ENCODE peak calls at places on chromosomes 16 and 17, in five cellular contexts. One of them, this sample, is unnamed. For H3K4me1, the result is how much of the 10 kb centered on the place peaks cover.

GRCh38 chr16:2252806-2253148 is 1.4 kb upstream of the ECI1 start:
- DNase-seq in ovary: no peak
- DNase-seq in endodermal cell: no peak
- DNase-seq in left ventricle myocardium inferior: no peak
- DNase-seq in CD8-positive, alpha-beta memory T cell: no peak
- DNase-seq in this sample: peak

GRCh38 chr16:8713635-8714097 is 39.2 kb downstream of the ABAT start:
- DNase-seq in ovary: no peak
- DNase-seq in endodermal cell: no peak
- DNase-seq in left ventricle myocardium inferior: no peak
- DNase-seq in CD8-positive, alpha-beta memory T cell: no peak
- DNase-seq in this sample: no peak

GRCh38 chr17:50470451-50470850 is 1.8 kb upstream of the CHAD start:
- DNase-seq in ovary: no peak
- DNase-seq in endodermal cell: peak
- DNase-seq in left ventricle myocardium inferior: no peak
- DNase-seq in CD8-positive, alpha-beta memory T cell: no peak
- DNase-seq in this sample: no peak

GRCh38 chr17:49379926-49380325 is 17.9 kb upstream of the ZNF652 start:
- DNase-seq in ovary: no peak
- DNase-seq in endodermal cell: no peak
- DNase-seq in left ventricle myocardium inferior: no peak
- DNase-seq in CD8-positive, alpha-beta memory T cell: no peak
- DNase-seq in this sample: no peak

GRCh38 chr17:47208744-47209488 is at the start of gene MYL4:
- DNase-seq in ovary: no peak
- DNase-seq in endodermal cell: peak
- DNase-seq in left ventricle myocardium inferior: no peak
- DNase-seq in CD8-positive, alpha-beta memory T cell: no peak
- DNase-seq in this sample: no peak

GRCh38 chr17:62014526-62014925 is 50.6 kb downstream of the MED13 start:
- DNase-seq in ovary: no peak
- DNase-seq in endodermal cell: no peak
- DNase-seq in left ventricle myocardium inferior: no peak
- DNase-seq in CD8-positive, alpha-beta memory T cell: no peak
- DNase-seq in this sample: no peak

GRCh38 chr16:67395458-67396158 is 2.3 kb upstream of the TPPP3 start:
- DNase-seq in ovary: no peak
- DNase-seq in endodermal cell: no peak
- DNase-seq in left ventricle myocardium inferior: no peak
- DNase-seq in CD8-positive, alpha-beta memory T cell: no peak
- DNase-seq in this sample: peak

GRCh38 chr17:43598359-43599045 is 52.4 kb upstream of the ETV4 start:
- DNase-seq in ovary: no peak
- DNase-seq in endodermal cell: no peak
- DNase-seq in left ventricle myocardium inferior: no peak
- DNase-seq in CD8-positive, alpha-beta memory T cell: no peak
- DNase-seq in this sample: no peak

GRCh38 chr16:58409316-58409973 is 17.2 kb downstream of the GINS3 start:
- DNase-seq in ovary: no peak
- DNase-seq in endodermal cell: no peak
- DNase-seq in left ventricle myocardium inferior: peak
- DNase-seq in CD8-positive, alpha-beta memory T cell: no peak
- DNase-seq in this sample: peak

GRCh38 chr17:67422887-67423286 is 45.8 kb downstream of the PITPNC1 start:
- DNase-seq in ovary: no peak
- DNase-seq in endodermal cell: no peak
- DNase-seq in left ventricle myocardium inferior: no peak
- DNase-seq in CD8-positive, alpha-beta memory T cell: no peak
- DNase-seq in this sample: no peak

GRCh38 chr17:3827124-3827773 is 18.8 kb downstream of the NCBP3 start:
- DNase-seq in ovary: peak
- DNase-seq in endodermal cell: peak
- DNase-seq in left ventricle myocardium inferior: no peak
- DNase-seq in CD8-positive, alpha-beta memory T cell: peak
- DNase-seq in this sample: no peak

GRCh38 chr17:79023886-79024771 is at the start of gene C1QTNF1:
- DNase-seq in ovary: peak
- DNase-seq in endodermal cell: peak
- DNase-seq in left ventricle myocardium inferior: peak
- DNase-seq in CD8-positive, alpha-beta memory T cell: peak
- DNase-seq in this sample: peak

GRCh38 chr16:24151482-24151939 is 104.6 kb upstream of the CACNG3 start:
- DNase-seq in ovary: no peak
- DNase-seq in endodermal cell: no peak
- DNase-seq in left ventricle myocardium inferior: no peak
- DNase-seq in CD8-positive, alpha-beta memory T cell: no peak
- DNase-seq in this sample: no peak

GRCh38 chr16:27920391-27920891 is 143.1 kb downstream of the GSG1L start:
- DNase-seq in ovary: no peak
- DNase-seq in endodermal cell: peak
- DNase-seq in left ventricle myocardium inferior: no peak
- DNase-seq in CD8-positive, alpha-beta memory T cell: no peak
- DNase-seq in this sample: no peak

GRCh38 chr16:55488306-55488705 is 9.3 kb downstream of the MMP2 start:
- DNase-seq in ovary: no peak
- DNase-seq in endodermal cell: peak
- DNase-seq in left ventricle myocardium inferior: no peak
- DNase-seq in CD8-positive, alpha-beta memory T cell: no peak
- DNase-seq in this sample: no peak

GRCh38 chr17:81468765-81469121 is 43.9 kb downstream of the ACTG1 start:
- DNase-seq in ovary: no peak
- DNase-seq in endodermal cell: no peak
- DNase-seq in left ventricle myocardium inferior: no peak
- DNase-seq in CD8-positive, alpha-beta memory T cell: no peak
- DNase-seq in this sample: no peak

GRCh38 chr16:26614102-26614864 is 452.4 kb upstream of the C16orf82 start:
- DNase-seq in ovary: no peak
- DNase-seq in endodermal cell: peak
- DNase-seq in left ventricle myocardium inferior: no peak
- DNase-seq in CD8-positive, alpha-beta memory T cell: no peak
- DNase-seq in this sample: no peak

GRCh38 chr17:226108-226772 is 44.8 kb upstream of the DOC2B start:
- DNase-seq in ovary: no peak
- DNase-seq in endodermal cell: no peak
- DNase-seq in left ventricle myocardium inferior: peak
- DNase-seq in CD8-positive, alpha-beta memory T cell: no peak
- DNase-seq in this sample: peak

GRCh38 chr17:37744961-37745800 is at the start of gene HNF1B:
- DNase-seq in ovary: no peak
- DNase-seq in endodermal cell: peak
- DNase-seq in left ventricle myocardium inferior: no peak
- DNase-seq in CD8-positive, alpha-beta memory T cell: no peak
- DNase-seq in this sample: no peak

GRCh38 chr17:27840688-27841087 is 40.4 kb upstream of the NOS2 start:
- DNase-seq in ovary: no peak
- DNase-seq in endodermal cell: no peak
- DNase-seq in left ventricle myocardium inferior: no peak
- DNase-seq in CD8-positive, alpha-beta memory T cell: no peak
- DNase-seq in this sample: no peak

GRCh38 chr17:79988163-79988971 is 47.3 kb downstream of the TBC1D16 start:
- DNase-seq in ovary: peak
- DNase-seq in endodermal cell: no peak
- DNase-seq in left ventricle myocardium inferior: no peak
- DNase-seq in CD8-positive, alpha-beta memory T cell: no peak
- DNase-seq in this sample: peak

GRCh38 chr16:53792161-53792951 is 88.4 kb downstream of the FTO start:
- DNase-seq in ovary: no peak
- DNase-seq in endodermal cell: no peak
- DNase-seq in left ventricle myocardium inferior: no peak
- DNase-seq in CD8-positive, alpha-beta memory T cell: no peak
- DNase-seq in this sample: no peak

GRCh38 chr17:59668816-59669215 is 38.4 kb downstream of the PTRH2 start:
- DNase-seq in ovary: no peak
- DNase-seq in endodermal cell: no peak
- DNase-seq in left ventricle myocardium inferior: no peak
- DNase-seq in CD8-positive, alpha-beta memory T cell: no peak
- DNase-seq in this sample: no peak

GRCh38 chr17:8151641-8152111 is 528 bp downstream of the PER1 start:
- DNase-seq in ovary: peak
- DNase-seq in endodermal cell: peak
- DNase-seq in left ventricle myocardium inferior: peak
- DNase-seq in CD8-positive, alpha-beta memory T cell: no peak
- DNase-seq in this sample: peak

GRCh38 chr17:63740464-63741181 is 976 bp downstream of the STRADA start:
- DNase-seq in ovary: no peak
- DNase-seq in endodermal cell: no peak
- DNase-seq in left ventricle myocardium inferior: no peak
- DNase-seq in CD8-positive, alpha-beta memory T cell: no peak
- DNase-seq in this sample: no peak

GRCh38 chr17:4856271-4856936 is 23.3 kb downstream of the MINK1 start:
- DNase-seq in ovary: no peak
- DNase-seq in endodermal cell: no peak
- DNase-seq in left ventricle myocardium inferior: no peak
- DNase-seq in CD8-positive, alpha-beta memory T cell: no peak
- DNase-seq in this sample: no peak

GRCh38 chr16:12162586-12162985 is 186.1 kb downstream of the SNX29 start:
- DNase-seq in ovary: peak
- DNase-seq in endodermal cell: no peak
- DNase-seq in left ventricle myocardium inferior: no peak
- DNase-seq in CD8-positive, alpha-beta memory T cell: no peak
- DNase-seq in this sample: no peak

GRCh38 chr16:66588981-66589713 is 9.9 kb downstream of the CMTM2 start:
- DNase-seq in ovary: no peak
- DNase-seq in endodermal cell: peak
- DNase-seq in left ventricle myocardium inferior: no peak
- DNase-seq in CD8-positive, alpha-beta memory T cell: peak
- DNase-seq in this sample: peak

GRCh38 chr17:77372444-77373297 is 231.9 kb downstream of the SEC14L1 start:
- DNase-seq in ovary: peak
- DNase-seq in endodermal cell: peak
- DNase-seq in left ventricle myocardium inferior: peak
- DNase-seq in CD8-positive, alpha-beta memory T cell: peak
- DNase-seq in this sample: peak

GRCh38 chr16:50881953-50882352 is 140.1 kb downstream of the CYLD start:
- DNase-seq in ovary: no peak
- DNase-seq in endodermal cell: peak
- DNase-seq in left ventricle myocardium inferior: no peak
- DNase-seq in CD8-positive, alpha-beta memory T cell: no peak
- DNase-seq in this sample: no peak
- H3K4me3 ChIP-seq in ovary: no peak
- H3K4me3 ChIP-seq in endodermal cell: no peak
- H3K4me3 ChIP-seq in left ventricle myocardium inferior: no peak
- H3K4me3 ChIP-seq in CD8-positive, alpha-beta memory T cell: no peak
- H3K4me3 ChIP-seq in this sample: no peak

GRCh38 chr17:58334661-58335060 is 6.1 kb upstream of the TSPOAP1 start:
- DNase-seq in ovary: no peak
- DNase-seq in endodermal cell: peak
- DNase-seq in left ventricle myocardium inferior: no peak
- DNase-seq in CD8-positive, alpha-beta memory T cell: no peak
- DNase-seq in this sample: no peak
- H3K4me1 ChIP-seq in ovary: under half
- H3K4me1 ChIP-seq in endodermal cell: under half
- H3K4me1 ChIP-seq in left ventricle myocardium inferior: under half
- H3K4me1 ChIP-seq in CD8-positive, alpha-beta memory T cell: half or more
- H3K4me1 ChIP-seq in this sample: under half

GRCh38 chr17:14304876-14305636 is 4.2 kb downstream of the HS3ST3B1 start:
- DNase-seq in ovary: no peak
- DNase-seq in endodermal cell: peak
- DNase-seq in left ventricle myocardium inferior: no peak
- DNase-seq in CD8-positive, alpha-beta memory T cell: no peak
- DNase-seq in this sample: no peak
- H3K4me3 ChIP-seq in ovary: no peak
- H3K4me3 ChIP-seq in endodermal cell: peak
- H3K4me3 ChIP-seq in left ventricle myocardium inferior: peak
- H3K4me3 ChIP-seq in CD8-positive, alpha-beta memory T cell: no peak
- H3K4me3 ChIP-seq in this sample: peak

GRCh38 chr17:82881900-82882714 is 42.3 kb upstream of the ZNF750 start:
- DNase-seq in ovary: no peak
- DNase-seq in endodermal cell: no peak
- DNase-seq in left ventricle myocardium inferior: peak
- DNase-seq in CD8-positive, alpha-beta memory T cell: no peak
- DNase-seq in this sample: peak

GRCh38 chr17:82883461-82884031 is 43.7 kb upstream of the ZNF750 start:
- DNase-seq in ovary: no peak
- DNase-seq in endodermal cell: no peak
- DNase-seq in left ventricle myocardium inferior: no peak
- DNase-seq in CD8-positive, alpha-beta memory T cell: peak
- DNase-seq in this sample: no peak

GRCh38 chr17:82882715-82883446 is 43.1 kb upstream of the ZNF750 start:
- DNase-seq in ovary: no peak
- DNase-seq in endodermal cell: no peak
- DNase-seq in left ventricle myocardium inferior: no peak
- DNase-seq in CD8-positive, alpha-beta memory T cell: peak
- DNase-seq in this sample: no peak

GRCh38 chr17:82884923-82885322 is 45.1 kb upstream of the ZNF750 start:
- DNase-seq in ovary: no peak
- DNase-seq in endodermal cell: no peak
- DNase-seq in left ventricle myocardium inferior: no peak
- DNase-seq in CD8-positive, alpha-beta memory T cell: peak
- DNase-seq in this sample: no peak

DNA sequence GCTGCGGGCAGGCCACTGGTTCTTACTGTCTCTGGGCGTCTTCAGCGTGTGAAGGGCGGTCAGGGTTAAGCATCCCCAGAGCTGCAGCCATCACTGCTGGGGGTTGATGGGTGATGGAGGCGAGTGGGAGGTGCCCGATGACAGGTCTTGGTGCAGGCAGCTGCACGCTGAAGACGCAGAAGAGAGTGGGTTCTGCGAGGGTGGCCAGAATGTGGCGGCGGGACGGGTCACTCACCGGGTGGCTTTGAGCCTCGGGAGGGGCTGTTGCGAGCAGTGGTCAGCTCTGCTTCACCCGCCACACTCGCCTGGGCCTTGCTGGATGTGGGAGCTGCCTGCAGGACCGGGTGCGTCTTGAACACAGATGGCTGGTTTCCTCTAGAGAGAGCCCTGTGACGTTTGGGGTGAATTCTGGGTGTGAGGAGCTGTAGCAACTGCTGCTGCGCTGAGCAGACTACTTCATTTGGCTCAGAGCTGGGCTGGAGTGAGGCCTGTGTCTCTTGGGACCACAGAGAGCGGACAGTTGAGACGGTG is 44.6 kb upstream of the ZNF750 start:
- DNase-seq in ovary: no peak
- DNase-seq in endodermal cell: no peak
- DNase-seq in left ventricle myocardium inferior: no peak
- DNase-seq in CD8-positive, alpha-beta memory T cell: no peak
- DNase-seq in this sample: no peak
- H3K4me1 ChIP-seq in ovary: under half
- H3K4me1 ChIP-seq in endodermal cell: under half
- H3K4me1 ChIP-seq in left ventricle myocardium inferior: half or more
- H3K4me1 ChIP-seq in CD8-positive, alpha-beta memory T cell: half or more
- H3K4me1 ChIP-seq in this sample: under half

DNA sequence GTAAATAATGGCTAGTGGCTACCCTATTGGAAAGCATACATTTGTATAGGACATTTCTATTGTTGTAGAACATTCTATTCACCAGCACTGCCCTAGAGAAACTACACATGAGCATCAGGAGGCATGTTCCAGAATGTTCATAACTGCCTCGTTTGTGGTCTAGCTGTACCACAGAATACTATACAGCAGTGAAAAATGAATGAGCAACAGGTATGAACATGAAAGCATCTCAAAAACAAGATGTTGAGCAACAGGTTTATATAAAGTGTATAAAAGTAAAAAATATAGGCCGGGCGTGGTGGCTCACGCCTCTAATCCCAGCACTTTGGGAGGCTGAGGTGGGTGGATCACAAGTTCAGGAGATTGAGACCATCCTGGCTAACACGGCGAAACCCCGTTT is 91.7 kb downstream of the BMERB1 start:
- DNase-seq in ovary: no peak
- DNase-seq in endodermal cell: no peak
- DNase-seq in left ventricle myocardium inferior: no peak
- DNase-seq in CD8-positive, alpha-beta memory T cell: no peak
- DNase-seq in this sample: no peak
- H3K4me3 ChIP-seq in ovary: no peak
- H3K4me3 ChIP-seq in endodermal cell: no peak
- H3K4me3 ChIP-seq in left ventricle myocardium inferior: no peak
- H3K4me3 ChIP-seq in CD8-positive, alpha-beta memory T cell: no peak
- H3K4me3 ChIP-seq in this sample: no peak

This sample was measured in psoas muscle.